ENCODE peak calls at places on chromosome 19, in ten cellular contexts. I is posterior cingulate gyrus; D is activated CD4-positive, alpha-beta T cell treated with anti-CD3 and anti-CD28 coated beads, Interleukin-2, amount 50 U/mL, for 4 hours; N is amniotic stem cell; U is ELF-1; O is HS-27A; W is psoas muscle; K is NCI-H1417; E is fibroblast of lung; A is stimulated activated CD8-positive, alpha-beta memory T cell treated with anti-CD3 and anti-CD28 coated beads, Interleukin-4, amount 100 ng/mL, for 1 hour. S is an unnamed sample.

GRCh38 chr19:17553256-17553655 is 2.2 kb upstream of the COLGALT1 start:
- DNase-seq in K (no peak), E (peak; percentile 92), A (no peak), O (no peak), I (no peak), W (peak; percentile 84), D (no peak), N (peak; percentile 42), U (peak; percentile 28), S (no peak)

GRCh38 chr19:48925240-48925843 is 8.2 kb upstream of the DHDH start:
- DNase-seq in U (no peak), N (peak; percentile 29), I (no peak), O (peak; percentile 51), W (no peak), A (no peak), D (no peak), K (no peak), E (peak; percentile 93), S (no peak)

GRCh38 chr19:38386968-38387549 is 775 bp downstream of the GGN start:
- DNase-seq in K (no peak), O (no peak), N (no peak), A (no peak), U (no peak), I (no peak), W (peak; percentile 76), D (no peak), E (no peak), S (no peak)

GRCh38 chr19:46347572-46347883 is 641 bp downstream of the PPP5C start:
- DNase-seq in W (no peak), D (no peak), E (no peak), N (no peak), I (no peak), U (no peak), O (no peak), A (no peak), K (no peak), S (no peak)

GRCh38 chr19:32873560-32873959 is 4.0 kb upstream of the SLC7A9 start:
- DNase-seq in K (no peak), A (no peak), N (no peak), D (no peak), W (no peak), U (no peak), E (no peak), O (no peak), I (no peak), S (no peak)

GRCh38 chr19:11422163-11423068 is 3.3 kb upstream of the RGL3 start:
- DNase-seq in U (peak; percentile 92), O (peak; percentile 14), I (peak; percentile 39), E (peak; percentile 17), A (no peak), K (no peak), W (peak; percentile 86), D (peak; percentile 30), N (no peak), S (no peak)

GRCh38 chr19:16386619-16387240 is 62.1 kb downstream of the KLF2 start:
- DNase-seq in K (peak; percentile 0), W (peak; percentile 64), N (peak; percentile 6), I (peak; percentile 40), O (no peak), E (peak; percentile 40), U (peak; percentile 68), D (peak; percentile 51), A (no peak), S (no peak)

GRCh38 chr19:1189419-1189818 is 15.4 kb upstream of the SBNO2 start:
- DNase-seq in W (no peak), N (no peak), U (peak; percentile 69), I (no peak), K (no peak), D (peak; percentile 55), A (no peak), O (no peak), E (peak; percentile 71), S (no peak)

GRCh38 chr19:14023404-14024235 is 4.3 kb upstream of the RLN3 start:
- DNase-seq in N (no peak), U (peak; percentile 74), I (no peak), W (peak; percentile 53), E (peak; percentile 54), K (no peak), D (no peak), O (no peak), A (no peak), S (no peak)

GRCh38 chr19:32971012-32971595 is 654 bp downstream of the CEP89 start:
- DNase-seq in U (peak; percentile 4), N (no peak), K (peak; percentile 22), E (peak; percentile 3), I (no peak), O (no peak), D (no peak), A (no peak), W (no peak), S (no peak)

GRCh38 chr19:21691656-21692055 is 75.7 kb downstream of the ZNF100 start:
- DNase-seq in E (no peak), D (no peak), I (no peak), N (no peak), O (no peak), W (no peak), U (no peak), K (no peak), A (no peak), S (no peak)

GRCh38 chr19:15421136-15421535 is 2.3 kb upstream of the AKAP8L start:
- DNase-seq in N (no peak), A (no peak), I (no peak), D (no peak), K (no peak), W (peak; percentile 37), U (no peak), O (no peak), E (no peak), S (no peak)

GRCh38 chr19:45643927-45644771 is 5.0 kb upstream of the EML2 start:
- DNase-seq in U (no peak), W (no peak), N (no peak), O (no peak), D (no peak), E (no peak), K (no peak), I (peak; percentile 35), A (no peak), S (no peak)

GRCh38 chr19:8194528-8195275 is 14.5 kb upstream of the CERS4 start:
- DNase-seq in U (no peak), A (no peak), I (no peak), N (no peak), W (peak; percentile 53), D (peak; percentile 11), K (no peak), O (no peak), E (no peak), S (no peak)

GRCh38 chr19:15161028-15161984 is 39.5 kb downstream of the NOTCH3 start:
- DNase-seq in I (no peak), N (no peak), W (no peak), O (no peak), K (no peak), E (peak; percentile 9), A (no peak), D (no peak), U (no peak), S (no peak)

GRCh38 chr19:12331211-12331941 is 2.1 kb downstream of the ZNF563 start:
- DNase-seq in E (no peak), W (no peak), U (no peak), N (no peak), O (no peak), D (peak; percentile 82), I (no peak), A (no peak), K (no peak), S (no peak)

GRCh38 chr19:30036154-30037129 is 94.4 kb downstream of the URI1 start:
- DNase-seq in D (no peak), E (peak; percentile 60), W (no peak), O (no peak), I (no peak), K (no peak), U (peak; percentile 64), A (no peak), N (no peak), S (no peak)

GRCh38 chr19:6765738-6766356 is 1.4 kb downstream of the SH2D3A start:
- DNase-seq in A (no peak), K (peak; percentile 63), U (peak; percentile 94), D (no peak), W (no peak), N (no peak), O (no peak), E (no peak), I (no peak), S (peak; percentile 44)